ENCODE peak calls at places on chromosomes 5 and 9, in six cellular contexts. J is C1 segment of cervical spinal cord; O is AG09319; Z is transverse colon; T is cardiac fibroblast; W is activated CD4-positive, alpha-beta T cell treated with anti-CD3 and anti-CD28 coated beads, Interleukin-2, amount 50 U/mL, for 4 hours. F is an unnamed sample.

GRCh38 chr9:111955048-111955447 is 58.4 kb downstream of the UGCG start:
- DNase-seq in J (no peak), O (no peak), Z (no peak), T (no peak), W (no peak), F (no peak)

GRCh38 chr5:10590226-10591047 is 26.6 kb downstream of the ANKRD33B start:
- DNase-seq in J (no peak), O (peak), Z (no peak), T (peak), W (no peak), F (no peak)

GRCh38 chr5:95382843-95383242 is 8.3 kb upstream of the FAM81B start:
- DNase-seq in J (no peak), O (no peak), Z (no peak), T (no peak), W (no peak), F (no peak)

GRCh38 chr5:127330116-127330515 is 39.5 kb downstream of the MEGF10 start:
- DNase-seq in J (no peak), O (no peak), Z (no peak), T (peak), W (no peak), F (no peak)

GRCh38 chr9:38371495-38371894 is 21.0 kb upstream of the ALDH1B1 start:
- DNase-seq in J (no peak), O (no peak), Z (peak), T (peak), W (no peak), F (peak)

GRCh38 chr5:36494028-36494427 is 112.4 kb upstream of the SLC1A3 start:
- DNase-seq in J (no peak), O (no peak), Z (no peak), T (no peak), W (no peak), F (no peak)

GRCh38 chr9:117715411-117715989 is 11.3 kb downstream of the TLR4 start:
- DNase-seq in J (no peak), O (no peak), Z (no peak), T (peak), W (no peak), F (no peak)

GRCh38 chr9:32992596-32993238 is 8.7 kb downstream of the APTX start:
- DNase-seq in J (no peak), O (no peak), Z (no peak), T (peak), W (no peak), F (no peak)

GRCh38 chr9:93458702-93459101 is 5.3 kb upstream of the FAM120AOS start:
- DNase-seq in J (no peak), O (no peak), Z (no peak), T (peak), W (no peak), F (no peak)

GRCh38 chr5:92106808-92107207 is 723.7 kb upstream of the ARRDC3 start:
- DNase-seq in J (no peak), O (no peak), Z (no peak), T (no peak), W (no peak), F (no peak)